ENCODE peak calls at places on chromosomes 2 and 18, in six cellular contexts. V, K, L, W, P and U are unnamed samples.

GRCh38 chr2:126700677-126701076 is 44.7 kb downstream of the GYPC start:
- DNase-seq in V (no peak), K (no peak), L (no peak), W (no peak), P (no peak), U (no peak)

GRCh38 chr2:128172191-128172590 is 81.2 kb downstream of the UGGT1 start:
- DNase-seq in V (no peak), K (no peak), L (no peak), W (peak; percentile 55), P (no peak), U (no peak)

GRCh38 chr2:75403991-75404428 is 156.7 kb downstream of the EVA1A start:
- DNase-seq in V (no peak), K (no peak), L (peak; percentile 18), W (peak; percentile 61), P (peak; percentile 36), U (no peak)

GRCh38 chr2:173288561-173288960 is 66.1 kb upstream of the CDCA7 start:
- DNase-seq in V (no peak), K (no peak), L (no peak), W (no peak), P (no peak), U (no peak)

GRCh38 chr2:202375006-202375610 is 1.0 kb upstream of the BMPR2 start:
- DNase-seq in V (peak; percentile 74), K (no peak), L (no peak), W (peak; percentile 30), P (no peak), U (peak; percentile 13)

GRCh38 chr2:5690718-5691658 is 1.2 kb upstream of the SOX11 start:
- DNase-seq in V (peak; percentile 77), K (no peak), L (no peak), W (no peak), P (no peak), U (no peak)

GRCh38 chr18:59272971-59273935 is at the start of gene RAX:
- DNase-seq in V (peak; percentile 95), K (peak; percentile 20), L (peak; percentile 78), W (no peak), P (no peak), U (no peak)

GRCh38 chr2:99974275-99974674 is 168.1 kb downstream of the AFF3 start:
- DNase-seq in V (no peak), K (no peak), L (no peak), W (no peak), P (no peak), U (no peak)

GRCh38 chr2:113157897-113158753 is 15.6 kb upstream of the PSD4 start:
- DNase-seq in V (peak; percentile 36), K (no peak), L (no peak), W (no peak), P (no peak), U (no peak)

GRCh38 chr2:59025157-59025757 is 784.1 kb upstream of the FANCL start:
- DNase-seq in V (peak; percentile 81), K (peak; percentile 7), L (peak; percentile 27), W (peak; percentile 13), P (no peak), U (peak; percentile 6)

GRCh38 chr2:205687018-205687956 is 5.0 kb downstream of the NRP2 start:
- DNase-seq in V (peak; percentile 58), K (no peak), L (no peak), W (no peak), P (no peak), U (no peak)

GRCh38 chr2:135914485-135914884 is 38.2 kb upstream of the MCM6 start:
- DNase-seq in V (no peak), K (no peak), L (no peak), W (no peak), P (no peak), U (no peak)

GRCh38 chr2:122007577-122007976 is 252.1 kb downstream of the TSN start:
- DNase-seq in V (no peak), K (no peak), L (no peak), W (no peak), P (no peak), U (no peak)

GRCh38 chr18:13241083-13241892 is 22.7 kb downstream of the LDLRAD4 start:
- DNase-seq in V (no peak), K (no peak), L (no peak), W (no peak), P (no peak), U (no peak)

GRCh38 chr18:76264073-76264472 is 231.0 kb downstream of the ZNF516 start:
- DNase-seq in V (no peak), K (no peak), L (no peak), W (no peak), P (no peak), U (no peak)

GRCh38 chr2:133362061-133362476 is 206.2 kb downstream of the NCKAP5 start:
- DNase-seq in V (no peak), K (no peak), L (no peak), W (no peak), P (no peak), U (no peak)

GRCh38 chr2:15189236-15189635 is 371.9 kb downstream of the NBAS start:
- DNase-seq in V (no peak), K (no peak), L (no peak), W (no peak), P (no peak), U (no peak)

GRCh38 chr2:36530983-36531354 is 67.0 kb downstream of the FEZ2 start:
- DNase-seq in V (no peak), K (no peak), L (no peak), W (no peak), P (no peak), U (no peak)

GRCh38 chr2:179275280-179276013 is 10.8 kb upstream of the SESTD1 start:
- DNase-seq in V (no peak), K (no peak), L (no peak), W (peak; percentile 60), P (no peak), U (no peak)

GRCh38 chr18:23012249-23012648 is 79.1 kb downstream of the RBBP8 start:
- DNase-seq in V (no peak), K (no peak), L (no peak), W (no peak), P (no peak), U (no peak)

GRCh38 chr18:45935591-45936335 is 31.4 kb downstream of the EPG5 start:
- DNase-seq in V (no peak), K (no peak), L (no peak), W (peak; percentile 54), P (no peak), U (no peak)

GRCh38 chr2:96636772-96637171 is 1.3 kb downstream of the KANSL3 start:
- DNase-seq in V (no peak), K (no peak), L (no peak), W (no peak), P (no peak), U (no peak)

GRCh38 chr2:170739048-170739447 is 23.9 kb downstream of the SP5 start:
- DNase-seq in V (no peak), K (no peak), L (no peak), W (peak; percentile 54), P (no peak), U (no peak)
- TF ChIP-seq POLR2AphosphoS5 in V (no peak), K (no peak), L (no peak), W (no peak), P (no peak), U (no peak)

GRCh38 chr2:69612707-69613106 is 30.8 kb downstream of the AAK1 start:
- DNase-seq in V (no peak), K (no peak), L (no peak), W (no peak), P (no peak), U (no peak)
- TF ChIP-seq TAF1 in V (no peak), K (no peak), L (no peak), W (no peak), P (no peak), U (no peak)

DNA sequence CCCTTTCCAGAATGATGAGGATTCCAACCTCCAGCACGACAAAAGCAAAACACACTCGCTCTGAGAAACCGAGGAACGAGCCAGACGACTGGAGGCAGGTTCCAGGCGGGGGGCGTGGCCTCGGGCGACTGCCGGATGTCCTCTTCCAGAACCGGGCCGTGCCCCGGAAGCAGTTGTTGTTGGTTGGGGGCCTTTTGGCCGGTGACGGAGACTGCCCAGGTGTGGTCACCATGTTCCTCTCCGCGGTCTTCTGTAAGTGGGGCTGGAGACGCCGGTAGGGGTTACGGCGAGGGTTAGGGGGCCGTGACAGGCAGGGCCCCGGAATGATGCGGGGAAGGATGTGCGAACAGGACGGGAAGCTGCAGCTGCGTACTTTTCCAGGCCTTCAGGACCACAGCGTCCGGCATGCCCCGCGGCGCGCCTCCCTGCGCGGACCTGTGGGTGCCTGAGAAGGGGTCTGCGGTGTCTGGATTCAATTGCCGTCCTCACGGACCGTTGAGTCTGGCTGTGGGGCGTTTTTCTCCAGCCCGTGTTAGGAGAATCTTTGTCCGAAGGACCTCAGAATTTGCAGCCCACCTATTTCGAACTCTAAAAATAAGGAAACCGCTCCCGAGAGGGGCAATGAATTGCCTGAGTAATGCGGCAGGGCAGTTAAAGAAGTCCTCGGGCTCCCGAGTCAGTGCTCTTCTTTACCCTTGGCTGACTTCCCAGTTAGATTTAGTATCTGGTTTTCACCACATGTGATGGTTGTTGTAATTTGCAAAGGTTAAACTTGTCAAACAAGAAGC is at the start of gene MRPL33:
- DNase-seq in V (peak; percentile 97), K (peak; percentile 92), L (peak; percentile 94), W (peak; percentile 93), P (peak; percentile 57), U (peak; percentile 93)
- TF ChIP-seq POLR2A in V (no peak), K (peak; percentile 91), L (peak; percentile 96), W (peak; percentile 91), P (peak; percentile 90), U (peak; percentile 91)

DNA sequence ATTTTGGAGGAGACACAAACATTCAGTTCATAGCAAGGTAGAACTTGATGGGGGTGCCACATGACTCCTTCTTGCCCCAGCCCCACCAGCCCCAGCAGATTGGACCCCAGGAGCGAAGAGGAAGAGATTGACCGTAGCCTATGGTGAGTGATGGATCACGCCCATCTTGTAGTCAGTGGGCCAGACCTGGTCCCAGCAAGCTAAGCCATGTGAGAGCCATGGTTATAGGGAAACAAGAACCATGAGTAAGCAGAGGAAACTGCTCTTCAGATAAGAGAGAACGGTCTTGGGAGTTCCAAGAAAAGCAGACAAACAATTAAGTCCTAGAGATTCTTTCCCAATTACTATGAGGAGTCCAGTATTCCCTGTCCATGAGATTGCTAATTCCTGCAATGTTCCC is 4.6 kb upstream of the TCF4 start:
- DNase-seq in V (no peak), K (no peak), L (peak; percentile 15), W (no peak), P (no peak), U (no peak)
- TF ChIP-seq POLR2AphosphoS5 in V (no peak), K (no peak), L (no peak), W (no peak), P (no peak), U (no peak)